ENCODE peak calls at places on chromosomes 13 and 19, in nine cellular contexts. G, A, D, P, T, X, K, E and U are unnamed samples.

GRCh38 chr13:29535663-29536655 is 59.5 kb downstream of the SLC7A1 start:
- DNase-seq in G (no peak), A (no peak), D (no peak), P (no peak), T (no peak), X (no peak), K (no peak), E (no peak), U (no peak)

GRCh38 chr13:46983881-46984280 is 87.0 kb upstream of the HTR2A start:
- DNase-seq in G (no peak), A (no peak), D (no peak), P (no peak), T (no peak), X (no peak), K (no peak), E (no peak), U (no peak)

GRCh38 chr19:32387701-32388392 is 17.7 kb upstream of the DPY19L3 start:
- DNase-seq in G (no peak), A (peak), D (no peak), P (no peak), T (no peak), X (no peak), K (no peak), E (peak), U (no peak)

GRCh38 chr19:32273483-32273882 is 71.9 kb upstream of the ZNF507 start:
- DNase-seq in G (no peak), A (no peak), D (no peak), P (no peak), T (no peak), X (no peak), K (no peak), E (no peak), U (no peak)

GRCh38 chr13:106286811-106287210 is 248.7 kb downstream of the EFNB2 start:
- DNase-seq in G (no peak), A (no peak), D (no peak), P (no peak), T (peak), X (no peak), K (no peak), E (no peak), U (no peak)

GRCh38 chr13:113187263-113187669 is 21.2 kb downstream of the PCID2 start:
- DNase-seq in G (peak), A (peak), D (peak), P (peak), T (no peak), X (peak), K (peak), E (no peak), U (no peak)

GRCh38 chr13:23724196-23724970 is 154.2 kb downstream of the TNFRSF19 start:
- DNase-seq in G (no peak), A (no peak), D (no peak), P (no peak), T (no peak), X (no peak), K (no peak), E (peak), U (no peak)

GRCh38 chr13:42574011-42574410 is at the start of gene TNFSF11:
- DNase-seq in G (no peak), A (peak), D (no peak), P (no peak), T (peak), X (no peak), K (no peak), E (no peak), U (no peak)

GRCh38 chr13:96460571-96460970 is 370.7 kb downstream of the HS6ST3 start:
- DNase-seq in G (no peak), A (peak), D (no peak), P (no peak), T (no peak), X (no peak), K (peak), E (no peak), U (no peak)

GRCh38 chr19:16435238-16435911 is 36.4 kb downstream of the EPS15L1 start:
- DNase-seq in G (no peak), A (peak), D (no peak), P (no peak), T (no peak), X (no peak), K (peak), E (no peak), U (no peak)

GRCh38 chr13:40786568-40786996 is 2.8 kb upstream of the SLC25A15 start:
- DNase-seq in G (no peak), A (peak), D (peak), P (no peak), T (no peak), X (no peak), K (no peak), E (no peak), U (no peak)

GRCh38 chr19:17681505-17682125 is 6.5 kb downstream of the UNC13A start:
- DNase-seq in G (peak), A (peak), D (no peak), P (no peak), T (peak), X (no peak), K (peak), E (no peak), U (no peak)

GRCh38 chr13:80556291-80556690 is 215.4 kb upstream of the SPRY2 start:
- DNase-seq in G (no peak), A (peak), D (no peak), P (no peak), T (no peak), X (no peak), K (no peak), E (no peak), U (no peak)

GRCh38 chr19:1087813-1088418 is 7.3 kb downstream of the POLR2E start:
- DNase-seq in G (no peak), A (no peak), D (no peak), P (no peak), T (no peak), X (no peak), K (peak), E (no peak), U (no peak)

GRCh38 chr13:32639502-32640105 is 53.4 kb downstream of the PDS5B start:
- DNase-seq in G (peak), A (peak), D (no peak), P (peak), T (peak), X (peak), K (peak), E (peak), U (no peak)

GRCh38 chr13:77544365-77544764 is 8.9 kb downstream of the SCEL start:
- DNase-seq in G (peak), A (peak), D (no peak), P (no peak), T (no peak), X (no peak), K (peak), E (no peak), U (no peak)

GRCh38 chr13:46526763-46527162 is 26.2 kb upstream of the LRCH1 start:
- DNase-seq in G (no peak), A (no peak), D (no peak), P (no peak), T (no peak), X (no peak), K (no peak), E (peak), U (no peak)

GRCh38 chr13:24275041-24275440 is 34.3 kb upstream of the C1QTNF9 start:
- DNase-seq in G (peak), A (no peak), D (no peak), P (no peak), T (no peak), X (no peak), K (no peak), E (no peak), U (no peak)

DNA sequence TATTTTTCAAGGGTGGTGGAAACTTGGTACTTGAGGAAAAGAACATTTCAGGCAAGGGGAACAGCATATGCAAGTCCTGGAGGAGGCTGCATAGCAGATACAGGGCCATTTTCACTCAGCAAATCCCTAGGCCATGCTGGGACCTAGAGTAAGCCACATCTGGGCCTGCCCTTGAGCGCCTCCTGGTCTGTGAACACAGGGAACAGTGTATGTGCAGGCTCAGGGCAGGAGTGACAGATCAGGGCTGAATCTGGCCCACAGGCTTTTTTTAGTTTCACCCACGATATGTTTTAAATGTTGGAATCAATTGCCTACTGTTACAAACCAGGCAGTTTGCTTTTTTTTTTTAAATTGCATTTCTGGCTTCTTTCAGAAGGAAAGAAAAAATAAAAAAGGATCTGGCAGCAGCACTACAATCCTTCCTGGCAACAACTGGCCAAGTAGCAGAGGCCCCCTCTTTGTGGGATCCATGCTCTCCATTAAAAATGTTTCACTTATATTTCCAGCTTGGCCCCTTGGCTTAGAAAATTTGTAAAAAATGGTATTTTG is 1.4 kb upstream of the TMEM145 start:
- DNase-seq in G (no peak), A (no peak), D (no peak), P (no peak), T (peak), X (no peak), K (no peak), E (peak), U (no peak)
- TF ChIP-seq CTCF in G (no peak), A (no peak), D (no peak), P (no peak), T (peak), X (peak), K (no peak), E (peak), U (peak)

GRCh38 chr13:53276265-53276664 is 247.7 kb downstream of the OLFM4 start:
- DNase-seq in G (no peak), A (no peak), D (no peak), P (no peak), T (peak), X (no peak), K (no peak), E (no peak), U (no peak)

GRCh38 chr13:53272873-53273272 is 244.3 kb downstream of the OLFM4 start:
- DNase-seq in G (no peak), A (no peak), D (no peak), P (no peak), T (no peak), X (no peak), K (no peak), E (no peak), U (no peak)
- TF ChIP-seq CTCF in G (no peak), A (no peak), D (no peak), P (no peak), T (peak), X (no peak), K (no peak), E (no peak), U (no peak)

GRCh38 chr19:48169974-48170803 is at the start of the genes LIG1 and ZSWIM9:
- DNase-seq in G (peak), A (peak), D (peak), P (peak), T (peak), X (peak), K (peak), E (peak), U (peak)
- TF ChIP-seq CTCF in G (no peak), A (peak), D (no peak), P (no peak), T (peak), X (no peak), K (peak), E (no peak), U (no peak)

GRCh38 chr19:42465827-42466280 is 23.1 kb upstream of the CXCL17 start:
- DNase-seq in G (no peak), A (no peak), D (no peak), P (no peak), T (no peak), X (no peak), K (no peak), E (no peak), U (no peak)
- TF ChIP-seq CTCF in G (no peak), A (no peak), D (no peak), P (no peak), T (no peak), X (no peak), K (no peak), E (no peak), U (no peak)

GRCh38 chr19:37309834-37310575 is 60.9 kb upstream of the ZNF527 start:
- DNase-seq in G (no peak), A (no peak), D (peak), P (no peak), T (no peak), X (no peak), K (no peak), E (peak), U (no peak)
- TF ChIP-seq CTCF in G (no peak), A (no peak), D (no peak), P (no peak), T (peak), X (no peak), K (no peak), E (peak), U (peak)